ENCODE peak calls at places on chromosome 10, in five cellular contexts. N is psoas muscle, K is heart right ventricle, I is lung, M is left lung. G is an unnamed sample.
A peak's percentile ranks its signal among the peaks of the same experiment; 100 is the strongest.

GRCh38 chr10:103727546-103727963 is 127.8 kb downstream of the SH3PXD2A start:
- ATAC-seq in N (peak; percentile 36), K (peak; percentile 83), I (no peak), M (peak; percentile 26), G (peak; percentile 60)

GRCh38 chr10:123972481-123973401 is 81.1 kb upstream of the CPXM2 start:
- ATAC-seq in N (no peak), K (no peak), I (no peak), M (no peak), G (no peak)

GRCh38 chr10:59654007-59654406 is 55.6 kb downstream of the SLC16A9 start:
- ATAC-seq in N (no peak), K (no peak), I (no peak), M (no peak), G (no peak)

GRCh38 chr10:123666318-123667291 is at the start of gene GPR26:
- ATAC-seq in N (no peak), K (no peak), I (no peak), M (no peak), G (no peak)

GRCh38 chr10:62250594-62251198 is 17.9 kb downstream of the RTKN2 start:
- ATAC-seq in N (peak; percentile 69), K (no peak), I (no peak), M (no peak), G (no peak)

GRCh38 chr10:93572606-93573005 is 6.1 kb downstream of the FFAR4 start:
- ATAC-seq in N (no peak), K (no peak), I (no peak), M (no peak), G (no peak)

GRCh38 chr10:103985726-103986125 is 18.8 kb downstream of the SLK start:
- ATAC-seq in N (no peak), K (no peak), I (no peak), M (no peak), G (no peak)

GRCh38 chr10:132638130-132638515 is 100.5 kb downstream of the INPP5A start:
- ATAC-seq in N (peak; percentile 18), K (peak; percentile 25), I (no peak), M (peak; percentile 14), G (no peak)

GRCh38 chr10:89115876-89116627 is 91.1 kb downstream of the CH25H start:
- ATAC-seq in N (no peak), K (peak; percentile 72), I (no peak), M (peak; percentile 76), G (peak; percentile 34)

GRCh38 chr10:132162021-132162531 is 24.7 kb upstream of the DPYSL4 start:
- ATAC-seq in N (peak; percentile 89), K (peak; percentile 46), I (no peak), M (no peak), G (no peak)

GRCh38 chr10:822661-823367 is 108.7 kb downstream of the LARP4B start:
- ATAC-seq in N (no peak), K (no peak), I (no peak), M (peak; percentile 14), G (no peak)

GRCh38 chr10:46540412-46541016 is 15.9 kb downstream of the GPRIN2 start:
- ATAC-seq in N (no peak), K (no peak), I (no peak), M (peak; percentile 5), G (no peak)

GRCh38 chr10:88702848-88703597 is 3.0 kb upstream of the LIPK start:
- ATAC-seq in N (no peak), K (no peak), I (no peak), M (peak; percentile 61), G (no peak)

GRCh38 chr10:61029411-61029810 is 85.4 kb upstream of the RHOBTB1 start:
- ATAC-seq in N (no peak), K (no peak), I (no peak), M (no peak), G (no peak)

GRCh38 chr10:23412223-23412622 is 26.7 kb upstream of the OTUD1 start:
- ATAC-seq in N (peak; percentile 83), K (no peak), I (no peak), M (no peak), G (no peak)

GRCh38 chr10:65377687-65378086 is 1548.1 kb upstream of the LRRTM3 start:
- ATAC-seq in N (no peak), K (no peak), I (no peak), M (no peak), G (no peak)

GRCh38 chr10:52533986-52534385 is 219.9 kb downstream of the DKK1 start:
- ATAC-seq in N (no peak), K (no peak), I (no peak), M (no peak), G (no peak)

GRCh38 chr10:132685121-132685891 is 100.6 kb downstream of the NKX6-2 start:
- ATAC-seq in N (no peak), K (peak; percentile 79), I (peak; percentile 78), M (peak; percentile 89), G (peak; percentile 77)

GRCh38 chr10:64409349-64409748 is 888.1 kb downstream of the REEP3 start:
- ATAC-seq in N (no peak), K (no peak), I (no peak), M (no peak), G (no peak)

GRCh38 chr10:56240471-56240870 is 120.6 kb downstream of the ZWINT start:
- ATAC-seq in N (no peak), K (no peak), I (no peak), M (no peak), G (no peak)

GRCh38 chr10:19825690-19826089 is 9.5 kb downstream of the PLXDC2 start:
- ATAC-seq in N (no peak), K (no peak), I (no peak), M (no peak), G (no peak)

GRCh38 chr10:34936061-34936460 is 121.0 kb upstream of the PARD3 start:
- ATAC-seq in N (no peak), K (no peak), I (no peak), M (no peak), G (no peak)

GRCh38 chr10:26801831-26802230 is 58.9 kb downstream of the ABI1 start:
- ATAC-seq in N (no peak), K (no peak), I (no peak), M (no peak), G (no peak)

GRCh38 chr10:11176746-11177145 is 159.1 kb downstream of the CELF2 start:
- ATAC-seq in N (no peak), K (no peak), I (no peak), M (no peak), G (no peak)

GRCh38 chr10:81570878-81571794 is 303.9 kb upstream of the NRG3 start:
- ATAC-seq in N (no peak), K (peak; percentile 25), I (no peak), M (no peak), G (no peak)

GRCh38 chr10:67607472-67607871 is 88.5 kb downstream of the CTNNA3 start:
- ATAC-seq in N (peak; percentile 89), K (peak; percentile 77), I (no peak), M (no peak), G (no peak)

GRCh38 chr10:105974803-105975456 is 1189.6 kb downstream of the SORCS1 start:
- ATAC-seq in N (no peak), K (peak; percentile 67), I (peak; percentile 62), M (peak; percentile 81), G (peak; percentile 62)

GRCh38 chr10:67256984-67257383 is 331.1 kb downstream of the LRRTM3 start:
- ATAC-seq in N (no peak), K (no peak), I (no peak), M (no peak), G (no peak)

GRCh38 chr10:35523670-35524225 is 81.4 kb upstream of the GJD4 start:
- ATAC-seq in N (no peak), K (no peak), I (no peak), M (no peak), G (no peak)

GRCh38 chr10:71531485-71532446 is 135.0 kb downstream of the CDH23 start:
- ATAC-seq in N (no peak), K (no peak), I (no peak), M (no peak), G (no peak)

GRCh38 chr10:96910488-96911395 is 78.6 kb downstream of the LCOR start:
- ATAC-seq in N (peak; percentile 83), K (peak; percentile 37), I (no peak), M (peak; percentile 92), G (no peak)

GRCh38 chr10:3682745-3683144 is 102.3 kb downstream of the KLF6 start:
- ATAC-seq in N (no peak), K (no peak), I (no peak), M (no peak), G (no peak)

GRCh38 chr10:118745056-118745455 is 9.7 kb downstream of the CACUL1 start:
- ATAC-seq in N (no peak), K (no peak), I (no peak), M (no peak), G (no peak)
- H3K9me3 ChIP-seq in N (no peaks in the 10 kb centered on the region), K (no peaks in the 10 kb centered on the region), I (no peaks in the 10 kb centered on the region), M (no peaks in the 10 kb centered on the region), G (no peaks in the 10 kb centered on the region)

GRCh38 chr10:77441541-77442175 is 195.9 kb downstream of the KCNMA1 start:
- ATAC-seq in N (no peak), K (no peak), I (no peak), M (no peak), G (no peak)
- H3K27ac ChIP-seq in N (no peak overlapping the region), K (no peak overlapping the region), I (no peak overlapping the region), M (no peak overlapping the region), G (peak overlapping the region; percentile 62)

DNA sequence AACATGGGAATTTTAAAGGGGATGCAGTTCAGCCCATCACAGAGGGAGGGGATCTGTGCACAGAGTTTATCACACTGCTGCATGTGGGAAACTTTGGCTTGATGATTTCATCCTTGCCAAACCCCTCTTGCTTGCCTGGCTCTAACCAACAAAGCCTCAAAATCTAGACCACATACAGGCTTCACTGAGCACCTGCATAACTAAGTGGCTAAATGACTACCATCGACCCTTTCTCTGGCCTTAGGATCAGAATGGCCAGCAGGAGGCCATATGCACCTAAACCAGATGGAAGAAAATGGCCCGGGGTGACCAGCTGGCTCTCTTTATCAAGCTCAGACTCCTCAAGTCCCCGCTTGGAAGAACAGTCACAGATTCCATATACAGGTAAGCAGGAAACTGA is 15.6 kb upstream of the ZNF25 start:
- ATAC-seq in N (no peak), K (no peak), I (no peak), M (no peak), G (no peak)
- H3K9me3 ChIP-seq in N (no peaks in the 10 kb centered on the region), K (no peaks in the 10 kb centered on the region), I (no peaks in the 10 kb centered on the region), M (no peaks in the 10 kb centered on the region), G (no peaks in the 10 kb centered on the region)

GRCh38 chr10:68792115-68792514 is 35.2 kb upstream of the STOX1 start:
- ATAC-seq in N (no peak), K (no peak), I (no peak), M (no peak), G (no peak)

GRCh38 chr10:68800196-68800595 is 27.1 kb upstream of the STOX1 start:
- ATAC-seq in N (no peak), K (no peak), I (no peak), M (no peak), G (no peak)

GRCh38 chr10:68795886-68796532 is 31.3 kb upstream of the STOX1 start:
- ATAC-seq in N (no peak), K (no peak), I (no peak), M (no peak), G (no peak)

DNA sequence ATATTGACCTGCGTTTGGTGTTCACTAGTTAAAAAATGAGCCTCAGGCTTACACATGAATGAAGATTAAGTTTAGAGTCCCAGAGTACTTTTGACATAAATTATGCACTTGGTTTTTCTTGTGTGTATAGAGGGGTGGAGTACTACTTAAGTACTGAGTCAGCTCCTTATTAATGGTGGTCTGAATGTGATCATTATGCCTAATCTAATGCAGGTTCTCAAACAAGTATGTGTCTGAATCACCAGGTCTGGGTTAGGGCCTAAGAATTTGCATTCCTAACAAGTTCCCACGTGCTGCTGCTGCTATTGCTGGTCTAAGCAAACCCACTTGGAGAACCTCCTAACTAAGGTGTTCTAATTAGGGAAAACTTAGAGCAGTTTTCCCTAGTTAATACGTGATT is 30.7 kb upstream of the STOX1 start:
- ATAC-seq in N (no peak), K (no peak), I (no peak), M (peak; percentile 90), G (no peak)
- H3K27ac ChIP-seq in N (no peak overlapping the region), K (no peak overlapping the region), I (no peak overlapping the region), M (no peak overlapping the region), G (no peak overlapping the region)

G was measured in gastroesophageal sphincter.